ENCODE peak calls at places on chromosomes 11 and 22, in five cellular contexts. One of them, this sample, is unnamed.
A peak's percentile ranks its signal among the peaks of the same experiment; 100 is the strongest.

GRCh38 chr11:42049650-42050049 is 590.2 kb upstream of the LRRC4C start:
- DNase-seq in stomach: no peak
- DNase-seq in epithelial cell of prostate: no peak
- DNase-seq in left ventricle myocardium inferior: no peak
- DNase-seq in RWPE1: no peak
- DNase-seq in this sample: no peak

GRCh38 chr11:66529069-66529468 is 16.8 kb downstream of the ZDHHC24 start:
- DNase-seq in stomach: no peak
- DNase-seq in epithelial cell of prostate: no peak
- DNase-seq in left ventricle myocardium inferior: no peak
- DNase-seq in RWPE1: no peak
- DNase-seq in this sample: no peak

GRCh38 chr11:56911312-56911711 is 77.4 kb upstream of the OR5AK2 start:
- DNase-seq in stomach: no peak
- DNase-seq in epithelial cell of prostate: peak; percentile 50
- DNase-seq in left ventricle myocardium inferior: no peak
- DNase-seq in RWPE1: no peak
- DNase-seq in this sample: no peak

GRCh38 chr11:20261526-20261925 is 101.3 kb upstream of the DBX1 start:
- DNase-seq in stomach: no peak
- DNase-seq in epithelial cell of prostate: no peak
- DNase-seq in left ventricle myocardium inferior: no peak
- DNase-seq in RWPE1: no peak
- DNase-seq in this sample: no peak

GRCh38 chr11:8765294-8765693 is 82.7 kb downstream of the RPL27A start:
- DNase-seq in stomach: no peak
- DNase-seq in epithelial cell of prostate: no peak
- DNase-seq in left ventricle myocardium inferior: no peak
- DNase-seq in RWPE1: no peak
- DNase-seq in this sample: no peak

GRCh38 chr11:113574586-113574985 is 99.4 kb upstream of the DRD2 start:
- DNase-seq in stomach: no peak
- DNase-seq in epithelial cell of prostate: no peak
- DNase-seq in left ventricle myocardium inferior: no peak
- DNase-seq in RWPE1: no peak
- DNase-seq in this sample: no peak

GRCh38 chr11:129451524-129451923 is 75.9 kb downstream of the BARX2 start:
- DNase-seq in stomach: no peak
- DNase-seq in epithelial cell of prostate: no peak
- DNase-seq in left ventricle myocardium inferior: no peak
- DNase-seq in RWPE1: peak; percentile 32
- DNase-seq in this sample: no peak

GRCh38 chr22:32422062-32422461 is 10.0 kb upstream of the RTCB start:
- DNase-seq in stomach: no peak
- DNase-seq in epithelial cell of prostate: no peak
- DNase-seq in left ventricle myocardium inferior: no peak
- DNase-seq in RWPE1: no peak
- DNase-seq in this sample: no peak

GRCh38 chr11:109422755-109423113 is 744 bp downstream of the C11orf87 start:
- DNase-seq in stomach: no peak
- DNase-seq in epithelial cell of prostate: no peak
- DNase-seq in left ventricle myocardium inferior: no peak
- DNase-seq in RWPE1: no peak
- DNase-seq in this sample: no peak

GRCh38 chr11:96001037-96001436 is 77.1 kb upstream of the MTMR2 start:
- DNase-seq in stomach: peak; percentile 52
- DNase-seq in epithelial cell of prostate: no peak
- DNase-seq in left ventricle myocardium inferior: peak; percentile 77
- DNase-seq in RWPE1: no peak
- DNase-seq in this sample: peak; percentile 66

GRCh38 chr11:61776561-61777075 is 15.8 kb downstream of the TMEM258 start:
- DNase-seq in stomach: peak; percentile 76
- DNase-seq in epithelial cell of prostate: no peak
- DNase-seq in left ventricle myocardium inferior: no peak
- DNase-seq in RWPE1: peak; percentile 74
- DNase-seq in this sample: peak; percentile 41

GRCh38 chr11:63802637-63803414 is 10.4 kb upstream of the SPINDOC start:
- DNase-seq in stomach: no peak
- DNase-seq in epithelial cell of prostate: peak; percentile 63
- DNase-seq in left ventricle myocardium inferior: no peak
- DNase-seq in RWPE1: peak; percentile 76
- DNase-seq in this sample: no peak

GRCh38 chr11:21511835-21512440 is 680.9 kb upstream of the ANO5 start:
- DNase-seq in stomach: peak; percentile 68
- DNase-seq in epithelial cell of prostate: peak; percentile 34
- DNase-seq in left ventricle myocardium inferior: peak; percentile 16
- DNase-seq in RWPE1: peak; percentile 36
- DNase-seq in this sample: peak; percentile 52

GRCh38 chr11:87290304-87290922 is 252.7 kb downstream of the TMEM135 start:
- DNase-seq in stomach: no peak
- DNase-seq in epithelial cell of prostate: no peak
- DNase-seq in left ventricle myocardium inferior: no peak
- DNase-seq in RWPE1: peak; percentile 41
- DNase-seq in this sample: no peak

GRCh38 chr11:11148104-11148509 is 204.9 kb downstream of the CSNK2A3 start:
- DNase-seq in stomach: no peak
- DNase-seq in epithelial cell of prostate: peak; percentile 34
- DNase-seq in left ventricle myocardium inferior: peak; percentile 77
- DNase-seq in RWPE1: peak; percentile 27
- DNase-seq in this sample: peak; percentile 74

GRCh38 chr11:20522536-20522935 is 76.9 kb upstream of the SLC6A5 start:
- DNase-seq in stomach: no peak
- DNase-seq in epithelial cell of prostate: no peak
- DNase-seq in left ventricle myocardium inferior: no peak
- DNase-seq in RWPE1: no peak
- DNase-seq in this sample: no peak

GRCh38 chr11:7904910-7905309 is 26.2 kb downstream of the OR10A6 start:
- DNase-seq in stomach: no peak
- DNase-seq in epithelial cell of prostate: no peak
- DNase-seq in left ventricle myocardium inferior: no peak
- DNase-seq in RWPE1: no peak
- DNase-seq in this sample: no peak

GRCh38 chr11:5280582-5281102 is 10.9 kb upstream of the HBE1 start:
- DNase-seq in stomach: peak; percentile 45
- DNase-seq in epithelial cell of prostate: peak; percentile 92
- DNase-seq in left ventricle myocardium inferior: peak; percentile 17
- DNase-seq in RWPE1: peak; percentile 92
- DNase-seq in this sample: peak; percentile 56

GRCh38 chr11:122817121-122817520 is 21.2 kb upstream of the CRTAM start:
- DNase-seq in stomach: no peak
- DNase-seq in epithelial cell of prostate: peak; percentile 77
- DNase-seq in left ventricle myocardium inferior: no peak
- DNase-seq in RWPE1: peak; percentile 60
- DNase-seq in this sample: no peak

GRCh38 chr11:84817998-84818397 is 809.1 kb downstream of the DLG2 start:
- DNase-seq in stomach: no peak
- DNase-seq in epithelial cell of prostate: peak; percentile 29
- DNase-seq in left ventricle myocardium inferior: no peak
- DNase-seq in RWPE1: peak; percentile 27
- DNase-seq in this sample: no peak

GRCh38 chr11:118771481-118772278 is 19.3 kb downstream of the DDX6 start:
- DNase-seq in stomach: no peak
- DNase-seq in epithelial cell of prostate: no peak
- DNase-seq in left ventricle myocardium inferior: no peak
- DNase-seq in RWPE1: no peak
- DNase-seq in this sample: no peak

GRCh38 chr11:113274708-113275582 is 39.4 kb upstream of the TTC12 start:
- DNase-seq in stomach: no peak
- DNase-seq in epithelial cell of prostate: no peak
- DNase-seq in left ventricle myocardium inferior: no peak
- DNase-seq in RWPE1: peak; percentile 27
- DNase-seq in this sample: no peak

GRCh38 chr22:49934891-49935557 is 16.6 kb downstream of the CRELD2 start:
- DNase-seq in stomach: peak; percentile 88
- DNase-seq in epithelial cell of prostate: no peak
- DNase-seq in left ventricle myocardium inferior: peak; percentile 90
- DNase-seq in RWPE1: peak; percentile 41
- DNase-seq in this sample: peak; percentile 91

GRCh38 chr22:41919357-41920224 is 4.7 kb upstream of the SHISA8 start:
- DNase-seq in stomach: peak; percentile 70
- DNase-seq in epithelial cell of prostate: no peak
- DNase-seq in left ventricle myocardium inferior: peak; percentile 70
- DNase-seq in RWPE1: no peak
- DNase-seq in this sample: peak; percentile 52

GRCh38 chr22:46335201-46336118 is at the start of gene TRMU:
- DNase-seq in stomach: peak; percentile 89
- DNase-seq in epithelial cell of prostate: peak; percentile 41
- DNase-seq in left ventricle myocardium inferior: peak; percentile 90
- DNase-seq in RWPE1: peak; percentile 80
- DNase-seq in this sample: peak; percentile 83

DNA sequence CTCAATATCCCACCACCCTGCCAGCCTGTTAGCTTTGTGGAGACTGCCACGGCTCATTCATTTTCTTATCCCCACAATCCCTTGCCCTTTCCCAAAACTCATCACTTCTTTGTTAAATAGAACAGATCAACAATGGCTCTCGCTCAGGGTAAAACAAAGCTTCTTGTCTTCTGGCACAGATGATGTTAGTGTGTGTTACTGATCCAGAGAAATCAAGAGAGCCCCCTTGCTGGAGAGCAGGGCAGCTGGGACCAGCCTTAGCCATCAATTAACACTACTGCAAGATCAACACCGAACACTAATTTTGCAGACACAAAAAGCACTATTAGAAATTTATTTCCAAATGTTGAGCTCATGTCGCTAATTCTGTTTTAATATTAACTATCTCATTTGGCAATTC is 420.8 kb downstream of the TENM4 start:
- DNase-seq in stomach: no peak
- DNase-seq in epithelial cell of prostate: no peak
- DNase-seq in left ventricle myocardium inferior: no peak
- DNase-seq in RWPE1: no peak
- DNase-seq in this sample: no peak
- H3K27ac ChIP-seq in stomach: no peak overlapping the region
- H3K27ac ChIP-seq in epithelial cell of prostate: no peak overlapping the region
- H3K27ac ChIP-seq in left ventricle myocardium inferior: no peak overlapping the region
- H3K27ac ChIP-seq in RWPE1: no peak overlapping the region
- H3K27ac ChIP-seq in this sample: no peak overlapping the region

DNA sequence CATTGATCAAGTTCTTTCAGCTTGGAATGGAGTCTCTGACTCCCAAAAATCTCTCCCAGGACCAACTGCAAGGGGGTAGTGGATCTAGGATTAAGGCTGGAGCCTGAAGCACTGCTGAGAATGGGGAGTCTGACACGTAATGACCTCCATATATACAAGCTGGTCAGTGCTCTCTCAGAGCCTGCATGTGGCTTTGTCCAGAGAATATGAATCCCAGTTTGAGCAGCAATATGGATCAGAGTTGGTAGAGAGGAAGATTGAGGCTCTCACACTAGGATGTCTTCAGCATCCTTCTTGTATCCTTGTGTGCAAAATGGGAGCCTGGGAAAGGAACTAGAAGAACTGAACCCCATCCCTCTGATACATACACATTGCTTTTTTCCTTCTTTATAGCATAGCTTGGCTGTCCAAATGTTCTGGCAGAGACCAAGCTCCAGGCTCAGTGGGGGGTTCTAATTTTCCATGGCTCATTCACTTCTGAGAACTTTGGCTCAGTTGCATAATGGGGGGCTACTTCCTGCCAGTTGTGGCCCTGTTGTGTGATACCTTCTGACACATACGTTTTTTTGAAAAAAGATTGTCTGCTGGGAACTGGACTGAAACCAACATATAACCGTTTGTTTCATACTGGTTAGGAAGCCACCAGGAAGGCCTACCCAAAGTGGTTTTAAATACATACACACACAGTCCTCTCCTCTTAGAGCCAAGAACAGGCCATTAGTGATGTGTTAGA is 138.2 kb downstream of the ETS1 start:
- DNase-seq in stomach: no peak
- DNase-seq in epithelial cell of prostate: no peak
- DNase-seq in left ventricle myocardium inferior: no peak
- DNase-seq in RWPE1: no peak
- DNase-seq in this sample: no peak
- H3K27ac ChIP-seq in stomach: peak overlapping the region; percentile 49
- H3K27ac ChIP-seq in epithelial cell of prostate: peak overlapping the region; percentile 80
- H3K27ac ChIP-seq in left ventricle myocardium inferior: no peak overlapping the region
- H3K27ac ChIP-seq in RWPE1: peak overlapping the region; percentile 49
- H3K27ac ChIP-seq in this sample: no peak overlapping the region

GRCh38 chr11:48013269-48013901 is 33.0 kb downstream of the PTPRJ start:
- DNase-seq in stomach: peak; percentile 80
- DNase-seq in epithelial cell of prostate: no peak
- DNase-seq in left ventricle myocardium inferior: peak; percentile 34
- DNase-seq in RWPE1: no peak
- DNase-seq in this sample: peak; percentile 46

GRCh38 chr11:48014917-48015316 is 34.6 kb downstream of the PTPRJ start:
- DNase-seq in stomach: no peak
- DNase-seq in epithelial cell of prostate: no peak
- DNase-seq in left ventricle myocardium inferior: no peak
- DNase-seq in RWPE1: no peak
- DNase-seq in this sample: no peak

GRCh38 chr11:48007677-48008076 is 27.3 kb downstream of the PTPRJ start:
- DNase-seq in stomach: no peak
- DNase-seq in epithelial cell of prostate: no peak
- DNase-seq in left ventricle myocardium inferior: no peak
- DNase-seq in RWPE1: no peak
- DNase-seq in this sample: no peak

GRCh38 chr11:48011125-48012050 is 31.0 kb downstream of the PTPRJ start:
- DNase-seq in stomach: no peak
- DNase-seq in epithelial cell of prostate: no peak
- DNase-seq in left ventricle myocardium inferior: no peak
- DNase-seq in RWPE1: no peak
- DNase-seq in this sample: no peak

GRCh38 chr11:48012051-48012391 is 31.7 kb downstream of the PTPRJ start:
- DNase-seq in stomach: no peak
- DNase-seq in epithelial cell of prostate: no peak
- DNase-seq in left ventricle myocardium inferior: no peak
- DNase-seq in RWPE1: no peak
- DNase-seq in this sample: no peak
- H3K27ac ChIP-seq in stomach: peak overlapping the region; percentile 51
- H3K27ac ChIP-seq in epithelial cell of prostate: no peak overlapping the region
- H3K27ac ChIP-seq in left ventricle myocardium inferior: no peak overlapping the region
- H3K27ac ChIP-seq in RWPE1: no peak overlapping the region
- H3K27ac ChIP-seq in this sample: no peak overlapping the region

DNA sequence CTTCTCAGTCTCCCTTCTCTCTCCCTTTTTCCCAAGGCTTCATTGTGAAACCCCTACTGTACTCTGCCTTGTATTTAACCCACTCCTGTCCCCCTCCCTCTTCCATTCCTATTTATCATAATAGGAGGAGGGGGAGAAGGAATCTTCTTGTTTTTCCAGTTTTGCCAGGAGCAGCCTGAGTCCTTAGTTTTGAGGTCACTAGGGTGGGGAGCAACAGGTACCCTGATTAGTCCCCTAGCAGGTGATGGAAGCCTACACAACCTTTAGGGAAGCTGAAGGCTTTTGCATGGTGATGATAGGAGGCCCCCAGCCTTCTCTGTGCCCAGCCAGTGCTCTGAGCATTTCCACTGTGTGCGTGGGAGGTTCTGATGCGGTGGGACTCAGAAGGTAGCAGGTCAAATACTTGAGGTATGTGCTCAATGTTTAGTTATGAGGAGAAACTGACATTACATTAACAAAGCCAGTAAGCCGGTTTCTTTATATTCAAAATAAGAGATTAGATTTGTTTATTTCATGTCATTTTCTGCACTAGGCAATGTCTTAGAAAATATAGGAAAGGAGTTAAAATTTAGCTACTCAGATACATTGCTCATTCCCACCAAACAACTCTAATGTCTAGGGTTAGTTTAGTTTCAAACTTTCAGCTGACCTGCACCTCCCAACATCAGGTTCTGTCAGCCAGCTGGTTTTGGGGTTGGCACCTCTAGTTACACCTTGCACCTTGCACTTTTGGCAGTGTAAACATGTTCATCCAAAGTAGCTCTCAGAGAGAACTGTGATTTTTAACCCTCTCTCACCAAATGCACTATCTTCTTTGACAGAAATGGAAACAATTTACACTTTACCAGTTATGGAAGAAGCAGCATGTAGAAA is 26.0 kb downstream of the PARVA start:
- DNase-seq in stomach: no peak
- DNase-seq in epithelial cell of prostate: no peak
- DNase-seq in left ventricle myocardium inferior: no peak
- DNase-seq in RWPE1: no peak
- DNase-seq in this sample: no peak
- H3K27ac ChIP-seq in stomach: peak overlapping the region; percentile 97
- H3K27ac ChIP-seq in epithelial cell of prostate: no peak overlapping the region
- H3K27ac ChIP-seq in left ventricle myocardium inferior: peak overlapping the region; percentile 82
- H3K27ac ChIP-seq in RWPE1: no peak overlapping the region
- H3K27ac ChIP-seq in this sample: no peak overlapping the region

This sample was measured in lung.